ENCODE peak calls at places on chromosomes 12 and 14, in nine cellular contexts. X, B, W, O, S, A, Z, D and U are unnamed samples.

GRCh38 chr14:36493761-36494160 is 26.3 kb downstream of the NKX2-1 start:
- DNase-seq in D (no peak), W (no peak), B (no peak), S (no peak), X (no peak), Z (no peak), O (no peak), A (no peak), U (no peak)

GRCh38 chr14:90785474-90785873 is 30.8 kb downstream of the TTC7B start:
- DNase-seq in D (peak), A (peak), O (peak), S (peak), W (peak), Z (no peak), X (no peak), B (peak), U (no peak)

GRCh38 chr12:123250471-123251383 is 17.5 kb downstream of the MTRFR start:
- DNase-seq in D (no peak), X (peak), A (no peak), Z (no peak), O (peak), S (no peak), W (no peak), B (no peak), U (no peak)

GRCh38 chr14:36300337-36300736 is 20.1 kb downstream of the MBIP start:
- DNase-seq in D (no peak), B (peak), S (no peak), W (peak), X (no peak), A (no peak), Z (peak), O (no peak), U (no peak)

GRCh38 chr12:51846209-51846779 is 2.2 kb downstream of the FIGNL2 start:
- DNase-seq in Z (no peak), W (no peak), A (no peak), O (no peak), S (no peak), D (no peak), X (no peak), B (no peak), U (no peak)

GRCh38 chr12:113239811-113240331 is 18.6 kb downstream of the TPCN1 start:
- DNase-seq in D (no peak), A (no peak), O (no peak), B (no peak), X (no peak), S (no peak), Z (no peak), W (no peak), U (no peak)

GRCh38 chr12:11433664-11434063 is 38.3 kb upstream of the PRB2 start:
- DNase-seq in Z (no peak), D (no peak), W (no peak), O (no peak), S (no peak), X (no peak), A (no peak), B (no peak), U (no peak)

GRCh38 chr12:117090816-117091711 is 8.2 kb downstream of the TESC start:
- DNase-seq in O (no peak), S (no peak), W (no peak), A (no peak), B (no peak), X (no peak), Z (no peak), D (no peak), U (no peak)

GRCh38 chr12:115771065-115771464 is 506.4 kb downstream of the MED13L start:
- DNase-seq in X (no peak), W (no peak), Z (peak), B (peak), O (peak), S (no peak), A (no peak), D (no peak), U (no peak)

GRCh38 chr12:51028126-51028810 is 2.1 kb upstream of the SLC11A2 start:
- DNase-seq in A (peak), W (peak), O (peak), B (peak), X (no peak), Z (peak), S (no peak), D (no peak), U (no peak)